ENCODE peak calls at places on chromosomes 5 and 9, in seven cellular contexts. C, W, B, L, O, A and X are unnamed samples.
A peak's percentile ranks its signal among the peaks of the same experiment; 100 is the strongest.

GRCh38 chr5:96743805-96744559 is 63.8 kb downstream of the ERAP1 start:
- DNase-seq in C (no peak), W (no peak), B (no peak), L (no peak), O (no peak), A (peak; percentile 6), X (no peak)

GRCh38 chr9:75378036-75378435 is 289.7 kb downstream of the OSTF1 start:
- DNase-seq in C (peak; percentile 81), W (peak; percentile 53), B (no peak), L (no peak), O (no peak), A (no peak), X (peak; percentile 41)

GRCh38 chr5:168314735-168315411 is 23.4 kb downstream of the WWC1 start:
- DNase-seq in C (peak; percentile 94), W (no peak), B (no peak), L (peak; percentile 74), O (no peak), A (no peak), X (peak; percentile 85)

GRCh38 chr5:55636711-55637110 is 75.4 kb downstream of the SLC38A9 start:
- DNase-seq in C (no peak), W (peak; percentile 73), B (no peak), L (peak; percentile 37), O (no peak), A (no peak), X (peak; percentile 66)

GRCh38 chr9:115090486-115090885 is 27.5 kb downstream of the TNC start:
- DNase-seq in C (no peak), W (no peak), B (no peak), L (no peak), O (no peak), A (no peak), X (no peak)

GRCh38 chr9:89919171-89919681 is 314.4 kb downstream of the GADD45G start:
- DNase-seq in C (no peak), W (no peak), B (peak; percentile 57), L (no peak), O (peak; percentile 16), A (peak; percentile 45), X (no peak)

GRCh38 chr5:23013395-23013994 is 160.4 kb upstream of the CDH12 start:
- DNase-seq in C (no peak), W (no peak), B (no peak), L (no peak), O (no peak), A (no peak), X (no peak)

GRCh38 chr5:153496835-153497234 is 6.4 kb downstream of the GRIA1 start:
- DNase-seq in C (peak; percentile 66), W (no peak), B (peak; percentile 11), L (peak; percentile 28), O (no peak), A (no peak), X (peak; percentile 39)

GRCh38 chr9:110532908-110533665 is 46.5 kb downstream of the SVEP1 start:
- DNase-seq in C (no peak), W (no peak), B (no peak), L (no peak), O (no peak), A (no peak), X (no peak)

GRCh38 chr5:122702524-122702875 is 72.4 kb upstream of the SNX2 start:
- DNase-seq in C (no peak), W (no peak), B (peak; percentile 50), L (no peak), O (no peak), A (no peak), X (no peak)

GRCh38 chr5:88183255-88183654 is 85.4 kb downstream of the TMEM161B start:
- DNase-seq in C (no peak), W (no peak), B (no peak), L (no peak), O (no peak), A (no peak), X (no peak)

GRCh38 chr5:133933670-133934295 is 34.6 kb downstream of the C5orf15 start:
- DNase-seq in C (no peak), W (no peak), B (no peak), L (no peak), O (no peak), A (no peak), X (no peak)

GRCh38 chr5:131758520-131758900 is 38.3 kb downstream of the FNIP1 start:
- DNase-seq in C (no peak), W (no peak), B (no peak), L (no peak), O (no peak), A (no peak), X (no peak)

GRCh38 chr5:180314106-180314505 is 22.2 kb upstream of the MAPK9 start:
- DNase-seq in C (no peak), W (no peak), B (no peak), L (no peak), O (no peak), A (no peak), X (no peak)

GRCh38 chr9:93058357-93059096 is at the start of gene SUSD3:
- DNase-seq in C (no peak), W (peak; percentile 83), B (peak; percentile 90), L (peak; percentile 60), O (peak; percentile 59), A (peak; percentile 64), X (peak; percentile 55)

GRCh38 chr9:130137870-130138653 is 34.1 kb upstream of the NCS1 start:
- DNase-seq in C (peak; percentile 64), W (peak; percentile 89), B (no peak), L (peak; percentile 90), O (no peak), A (no peak), X (peak; percentile 94)

GRCh38 chr5:107869459-107870115 is 198.8 kb upstream of the EFNA5 start:
- DNase-seq in C (peak; percentile 85), W (no peak), B (no peak), L (peak; percentile 43), O (no peak), A (no peak), X (peak; percentile 71)